ENCODE peak calls at places on chromosomes 1 and 21, in nine cellular contexts. L is ovary; T is dorsolateral prefrontal cortex; I is HL-60; U is stomach; M is CD4-positive, alpha-beta T cell; J is tibial nerve; F is upper lobe of left lung; P is osteoblast. K is an unnamed sample. For H3K27me3, the result is how much of the 10 kb centered on the place peaks cover.

GRCh38 chr21:28632718-28633408 is 359.8 kb downstream of the LTN1 start:
- DNase-seq in T (no peak), P (peak), U (no peak), M (no peak), I (no peak), L (no peak), J (no peak), F (no peak), K (peak)

GRCh38 chr1:11072216-11072917 is 12.5 kb upstream of the SRM start:
- DNase-seq in M (no peak), U (no peak), J (no peak), L (no peak), F (no peak), T (no peak), P (peak), I (no peak), K (no peak)

GRCh38 chr1:220124542-220124941 is 30.6 kb downstream of the IARS2 start:
- DNase-seq in I (peak), M (no peak), L (no peak), T (no peak), U (no peak), F (no peak), J (no peak), P (no peak), K (peak)

GRCh38 chr21:31262728-31263127 is 81.3 kb downstream of the TIAM1 start:
- DNase-seq in L (no peak), P (no peak), F (no peak), T (no peak), I (no peak), M (no peak), J (no peak), U (no peak), K (no peak)

GRCh38 chr1:226201029-226201593 is 14.6 kb upstream of the ACBD3 start:
- DNase-seq in U (no peak), M (no peak), P (no peak), F (peak), T (no peak), I (peak), J (no peak), L (no peak), K (peak)

GRCh38 chr1:155086856-155087535 is 8.4 kb downstream of the EFNA3 start:
- DNase-seq in M (no peak), U (no peak), T (no peak), J (no peak), P (no peak), I (no peak), F (no peak), L (no peak), K (peak)

GRCh38 chr1:10252508-10252907 is 42.1 kb downstream of the KIF1B start:
- DNase-seq in P (no peak), F (no peak), I (no peak), J (no peak), M (no peak), T (no peak), U (no peak), L (no peak), K (no peak)

GRCh38 chr1:233327938-233328660 is 575 bp downstream of the MAP3K21 start:
- DNase-seq in U (peak), P (peak), M (peak), I (peak), L (peak), T (no peak), J (no peak), F (peak), K (peak)

GRCh38 chr1:41957568-41957967 is 38.8 kb upstream of the HIVEP3 start:
- DNase-seq in F (no peak), U (no peak), L (no peak), J (no peak), P (peak), I (no peak), T (no peak), M (no peak), K (no peak)

GRCh38 chr1:13781907-13782633 is 82.1 kb downstream of the PRDM2 start:
- DNase-seq in I (no peak), F (peak), L (peak), P (peak), J (peak), M (no peak), T (no peak), U (no peak), K (no peak)

GRCh38 chr1:179883040-179883501 is 986 bp downstream of the TOR1AIP1 start:
- DNase-seq in L (no peak), T (no peak), M (no peak), F (peak), U (peak), I (peak), J (no peak), P (peak), K (no peak)

GRCh38 chr1:12296623-12297022 is 66.8 kb downstream of the VPS13D start:
- DNase-seq in P (peak), J (no peak), M (no peak), L (no peak), U (no peak), I (no peak), F (no peak), T (no peak), K (no peak)

GRCh38 chr1:167516404-167517388 is 1.6 kb downstream of the CD247 start:
- DNase-seq in I (no peak), L (no peak), J (no peak), M (peak), P (no peak), F (no peak), T (no peak), U (no peak), K (no peak)

GRCh38 chr1:30824736-30825429 is 67.3 kb upstream of the LAPTM5 start:
- DNase-seq in F (no peak), L (no peak), P (no peak), J (no peak), I (no peak), T (no peak), M (no peak), U (no peak), K (no peak)

GRCh38 chr1:199403421-199404116 is 623.9 kb upstream of the NR5A2 start:
- DNase-seq in J (no peak), I (no peak), T (no peak), P (no peak), F (no peak), L (no peak), U (no peak), M (no peak), K (peak)

GRCh38 chr1:7218210-7218832 is 433.1 kb downstream of the CAMTA1 start:
- DNase-seq in L (no peak), F (no peak), P (peak), I (peak), U (no peak), T (no peak), J (peak), M (no peak), K (peak)

GRCh38 chr1:183778568-183779433 is 26.1 kb upstream of the RGL1 start:
- DNase-seq in P (peak), L (no peak), J (no peak), F (no peak), M (no peak), I (no peak), U (no peak), T (no peak), K (no peak)

GRCh38 chr1:222195857-222196256 is 352.0 kb downstream of the HHIPL2 start:
- DNase-seq in L (no peak), T (no peak), U (no peak), M (no peak), P (no peak), J (no peak), I (no peak), F (no peak), K (no peak)

GRCh38 chr1:240293706-240294105 is 202.0 kb downstream of the FMN2 start:
- DNase-seq in P (peak), I (no peak), J (no peak), M (no peak), T (no peak), F (no peak), L (no peak), U (no peak), K (no peak)

GRCh38 chr1:209130886-209131285 is 452.6 kb upstream of the CAMK1G start:
- DNase-seq in T (no peak), J (no peak), P (no peak), M (no peak), L (no peak), I (no peak), U (no peak), F (no peak), K (no peak)

GRCh38 chr21:44728716-44729115 is 17.3 kb upstream of the TSPEAR start:
- DNase-seq in I (no peak), T (no peak), U (no peak), L (no peak), P (no peak), J (no peak), F (no peak), M (no peak), K (no peak)

GRCh38 chr1:87284456-87285240 is 44.0 kb upstream of the LMO4 start:
- DNase-seq in I (no peak), M (no peak), T (no peak), L (no peak), F (no peak), P (no peak), U (no peak), J (no peak), K (no peak)

GRCh38 chr1:92907949-92908684 is 53.1 kb downstream of the DIPK1A start:
- DNase-seq in U (no peak), J (no peak), I (no peak), P (no peak), F (no peak), L (no peak), T (no peak), M (no peak), K (no peak)

GRCh38 chr1:33659641-33660040 is 187.2 kb downstream of the ZSCAN20 start:
- DNase-seq in F (no peak), U (no peak), M (no peak), L (no peak), J (no peak), I (no peak), T (no peak), P (no peak), K (no peak)

GRCh38 chr1:33660244-33660643 is 187.8 kb downstream of the ZSCAN20 start:
- DNase-seq in I (no peak), F (no peak), L (no peak), T (no peak), M (no peak), P (no peak), U (no peak), J (no peak), K (no peak)

GRCh38 chr1:33655496-33655895 is 183.1 kb downstream of the ZSCAN20 start:
- DNase-seq in U (peak), I (no peak), F (no peak), P (no peak), L (no peak), M (no peak), J (no peak), T (no peak), K (no peak)

GRCh38 chr1:33656467-33656866 is 184.0 kb downstream of the ZSCAN20 start:
- DNase-seq in P (no peak), J (no peak), U (no peak), T (no peak), L (no peak), M (no peak), I (no peak), F (no peak), K (no peak)

GRCh38 chr1:33657833-33658232 is 185.4 kb downstream of the ZSCAN20 start:
- DNase-seq in U (no peak), P (no peak), M (no peak), L (no peak), I (no peak), T (no peak), J (no peak), F (no peak), K (no peak)
- H3K27me3 ChIP-seq in U (under half), P (under half), M (under half), L (under half), I (under half), T (under half), J (under half), F (under half), K (under half)

GRCh38 chr21:26171310-26172100 is 935 bp upstream of the APP start:
- DNase-seq in L (no peak), T (no peak), M (no peak), F (peak), U (no peak), P (peak), I (no peak), J (no peak), K (no peak)

GRCh38 chr21:26167593-26167992 is 3.0 kb downstream of the APP start:
- DNase-seq in P (peak), I (no peak), L (no peak), F (no peak), T (no peak), J (no peak), U (no peak), M (no peak), K (no peak)

GRCh38 chr21:26170471-26171309 is at the start of gene APP:
- DNase-seq in J (peak), T (peak), P (peak), U (peak), F (peak), I (peak), M (peak), L (peak), K (peak)

GRCh38 chr21:26169611-26170470 is 729 bp downstream of the APP start:
- DNase-seq in L (peak), U (peak), P (peak), M (peak), J (peak), T (peak), I (peak), F (peak), K (peak)

DNA sequence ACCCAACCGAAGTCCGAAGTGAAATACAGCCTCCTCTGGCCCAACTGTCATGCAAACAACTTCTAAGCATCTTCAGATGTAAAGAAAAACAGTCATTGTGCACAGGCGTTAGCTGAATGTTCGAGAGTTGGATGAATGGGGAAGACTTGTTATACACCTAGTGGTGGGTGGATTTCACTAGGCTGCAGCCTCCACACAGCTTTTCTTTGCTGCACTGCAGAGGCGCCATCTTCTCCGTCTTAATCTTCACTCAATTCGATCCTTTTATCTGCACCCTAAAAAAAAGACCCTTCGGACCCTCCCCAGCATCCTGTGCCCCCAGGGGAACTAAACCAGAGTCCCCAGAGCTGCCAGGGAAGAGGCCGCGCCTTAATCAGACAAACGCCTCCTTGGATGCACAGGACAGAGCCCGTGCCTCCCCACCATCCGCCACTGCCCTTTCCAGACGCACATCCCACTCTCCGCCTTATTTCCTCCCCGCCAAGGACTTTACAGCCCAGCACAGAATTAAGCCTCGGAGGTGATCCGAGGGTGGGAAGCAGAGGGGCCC is 1.4 kb downstream of the APP start:
- DNase-seq in F (peak), J (peak), U (peak), L (peak), M (peak), T (no peak), P (peak), I (peak), K (peak)
- TF ChIP-seq CTCF in F (no peak), J (peak), U (no peak), L (no peak), M (peak), T (peak), P (peak), I (peak), K (peak)

GRCh38 chr1:999797-1000356 is at the start of gene HES4:
- DNase-seq in I (peak), F (peak), U (peak), J (peak), P (peak), M (peak), L (peak), T (peak), K (peak)
- H3K27me3 ChIP-seq in I (half or more), F (under half), U (half or more), J (half or more), P (half or more), M (half or more), L (under half), T (half or more), K (under half)

GRCh38 chr1:45493116-45493697 is 2.2 kb upstream of the TESK2 start:
- DNase-seq in T (no peak), U (peak), F (peak), M (no peak), P (peak), J (peak), I (peak), L (no peak), K (peak)
- TF ChIP-seq CTCF in T (peak), U (no peak), F (peak), M (peak), P (peak), J (peak), I (peak), L (no peak), K (peak)

GRCh38 chr1:109910963-109911798 is 532 bp downstream of the CSF1 start:
- DNase-seq in T (no peak), P (peak), L (no peak), U (no peak), J (no peak), M (peak), F (no peak), I (no peak), K (no peak)
- H3K27me3 ChIP-seq in T (under half), P (under half), L (under half), U (under half), J (under half), M (under half), F (under half), I (under half), K (under half)

GRCh38 chr21:18517905-18518566 is 114.5 kb upstream of the TMPRSS15 start:
- DNase-seq in I (no peak), J (no peak), P (no peak), U (no peak), T (no peak), L (no peak), M (no peak), F (no peak), K (no peak)

GRCh38 chr21:18521204-18521603 is 117.6 kb upstream of the TMPRSS15 start:
- DNase-seq in P (no peak), F (no peak), J (no peak), T (no peak), L (no peak), U (no peak), M (no peak), I (no peak), K (no peak)

GRCh38 chr21:18524097-18524496 is 120.5 kb upstream of the TMPRSS15 start:
- DNase-seq in U (no peak), M (no peak), T (no peak), F (no peak), P (no peak), L (no peak), I (no peak), J (no peak), K (no peak)

GRCh38 chr21:18522181-18522771 is 118.7 kb upstream of the TMPRSS15 start:
- DNase-seq in P (no peak), F (no peak), L (no peak), U (no peak), T (no peak), J (no peak), M (no peak), I (no peak), K (no peak)
- TF ChIP-seq CTCF in P (no peak), F (no peak), L (no peak), U (no peak), T (no peak), J (no peak), M (no peak), I (no peak), K (no peak)

DNA sequence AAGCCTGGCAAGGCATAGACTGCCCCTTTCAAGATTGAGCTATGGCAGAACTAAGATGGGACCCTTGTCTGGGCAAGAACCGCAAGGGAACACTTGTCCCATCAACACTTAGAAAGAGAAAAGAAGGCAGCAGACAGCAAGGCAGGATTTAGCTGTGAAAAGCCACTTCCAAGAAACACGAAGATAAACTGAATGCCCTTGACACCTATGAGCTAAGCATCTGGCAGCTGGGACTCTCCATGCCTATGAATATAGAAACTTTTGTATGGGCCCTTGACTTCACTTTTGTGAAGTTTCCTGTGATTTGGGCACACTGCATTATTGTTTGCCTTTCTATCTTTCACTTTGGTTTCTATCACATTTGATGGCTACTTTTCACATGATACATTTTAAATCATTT is 24.9 kb upstream of the CACNA1E start:
- DNase-seq in U (no peak), M (no peak), P (no peak), T (no peak), F (no peak), I (no peak), L (no peak), J (no peak), K (no peak)
- H3K27me3 ChIP-seq in U (under half), M (under half), P (under half), T (under half), F (under half), I (under half), L (under half), J (under half), K (under half)

DNA sequence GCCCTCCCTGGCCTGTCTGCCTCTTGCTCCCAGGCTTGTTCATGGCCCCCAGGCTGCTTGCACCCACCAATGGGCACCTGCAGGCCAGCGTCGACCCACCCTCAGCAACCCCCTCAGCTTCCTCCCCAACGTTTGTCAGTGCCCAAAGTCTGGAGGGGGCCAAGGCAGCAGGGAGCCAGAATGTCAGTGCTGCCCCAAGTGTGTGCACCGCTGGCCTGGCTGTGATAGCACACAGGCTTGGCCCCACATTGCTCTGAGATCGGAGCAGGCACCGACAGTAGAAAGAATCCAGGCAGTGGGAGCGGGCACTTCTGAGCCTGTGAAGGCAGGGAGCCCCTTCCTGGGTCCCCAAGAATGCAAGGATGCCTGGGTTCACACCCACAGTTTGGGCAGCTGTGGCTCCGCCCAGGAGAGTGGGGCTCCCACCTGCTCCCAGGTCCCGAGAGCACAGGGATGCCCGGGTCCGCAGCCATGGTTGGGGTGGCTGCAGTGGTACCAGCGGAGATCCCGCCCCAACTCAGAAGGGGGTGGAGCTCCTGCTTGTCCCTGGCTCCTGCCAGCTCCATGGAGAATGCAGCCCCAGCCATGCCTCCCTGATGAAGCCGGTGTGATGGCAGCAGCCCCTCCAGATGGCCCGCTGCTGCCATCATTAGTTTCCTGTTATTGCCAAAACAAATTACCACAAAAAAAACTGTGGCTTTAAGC is 113.0 kb upstream of the RUNX3 start:
- DNase-seq in T (no peak), M (no peak), U (no peak), L (no peak), I (no peak), F (no peak), J (no peak), P (peak), K (no peak)
- TF ChIP-seq CTCF in T (no peak), M (no peak), U (no peak), L (no peak), I (no peak), F (no peak), J (no peak), P (no peak), K (no peak)

DNA sequence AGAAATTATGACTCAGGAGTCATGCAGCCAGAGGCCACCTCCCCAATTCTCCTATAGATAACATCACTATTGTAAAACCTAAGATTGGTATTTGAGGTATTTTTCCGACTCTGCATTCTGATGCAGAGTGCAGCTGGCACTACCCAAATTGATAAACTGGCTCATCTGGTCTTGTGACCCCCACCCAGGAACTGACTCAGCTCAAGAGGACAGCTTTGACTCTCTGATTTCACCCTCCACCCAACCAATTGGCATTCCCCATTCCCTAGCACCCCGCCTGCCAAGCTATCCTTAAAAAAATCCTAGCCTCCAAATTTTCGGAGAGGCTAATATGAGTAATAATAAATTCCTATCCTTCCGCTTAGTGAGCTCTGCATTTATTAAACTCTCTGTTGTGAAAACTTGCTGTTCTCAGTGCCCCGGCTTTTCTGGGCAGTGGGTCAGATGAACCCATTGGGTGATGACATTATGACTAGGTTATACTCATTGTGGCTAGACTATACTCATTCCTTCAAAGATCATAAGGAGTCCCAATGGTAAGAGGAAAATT is 39.4 kb upstream of the EPS15 start:
- DNase-seq in L (no peak), I (no peak), J (no peak), F (no peak), P (peak), M (no peak), U (no peak), T (no peak), K (no peak)
- H3K27me3 ChIP-seq in L (under half), I (under half), J (under half), F (under half), P (under half), M (under half), U (under half), T (under half), K (under half)

GRCh38 chr1:215181518-215181917 is 99.0 kb downstream of the KCNK2 start:
- DNase-seq in F (no peak), U (no peak), T (no peak), M (no peak), P (no peak), J (no peak), L (no peak), I (no peak), K (no peak)
- TF ChIP-seq CTCF in F (no peak), U (no peak), T (no peak), M (no peak), P (no peak), J (no peak), L (no peak), I (no peak), K (no peak)